ENCODE peak calls at places on chromosomes 7 and 10, in nine cellular contexts. T, S, X, J, Z, E, R, D and M are unnamed samples.

GRCh38 chr10:124511205-124512039 is 49.8 kb downstream of the LHPP start:
- DNase-seq in T (no peak), S (no peak), X (no peak), J (no peak), Z (no peak), E (no peak), R (no peak), D (no peak), M (no peak)

GRCh38 chr7:121954803-121955202 is 81.8 kb downstream of the PTPRZ1 start:
- DNase-seq in T (no peak), S (no peak), X (no peak), J (peak), Z (no peak), E (no peak), R (no peak), D (no peak), M (no peak)

GRCh38 chr10:77029684-77030407 is 607.8 kb downstream of the KCNMA1 start:
- DNase-seq in T (no peak), S (no peak), X (no peak), J (no peak), Z (no peak), E (no peak), R (no peak), D (no peak), M (no peak)

GRCh38 chr10:95792211-95792780 is 36.3 kb downstream of the ENTPD1 start:
- DNase-seq in T (no peak), S (no peak), X (no peak), J (no peak), Z (no peak), E (no peak), R (no peak), D (no peak), M (no peak)

GRCh38 chr7:18975276-18975675 is 142.2 kb downstream of the TWIST1 start:
- DNase-seq in T (no peak), S (no peak), X (no peak), J (no peak), Z (no peak), E (no peak), R (no peak), D (no peak), M (no peak)

GRCh38 chr10:43284341-43284910 is 17.6 kb upstream of the RASGEF1A start:
- DNase-seq in T (no peak), S (no peak), X (no peak), J (peak), Z (no peak), E (no peak), R (no peak), D (no peak), M (no peak)

GRCh38 chr10:125206618-125207017 is 46.3 kb upstream of the CTBP2 start:
- DNase-seq in T (no peak), S (no peak), X (no peak), J (no peak), Z (no peak), E (no peak), R (no peak), D (no peak), M (no peak)

GRCh38 chr10:119521443-119522204 is 20.9 kb downstream of the RGS10 start:
- DNase-seq in T (no peak), S (no peak), X (no peak), J (peak), Z (no peak), E (no peak), R (no peak), D (no peak), M (no peak)